ENCODE peak calls at places on chromosomes 6 and 20, in eight cellular contexts. M is CD8-positive, alpha-beta T cell; B is GM12878; L is Peyer's patch; Y is aorta; F is hepatocyte; R is naive thymus-derived CD4-positive, alpha-beta T cell; T is IMR-90. Q is an unnamed sample.

GRCh38 chr6:40722081-40722480 is 134.9 kb upstream of the LRFN2 start:
- DNase-seq in L (no peak), B (no peak), M (no peak), Y (no peak), T (no peak), R (no peak), F (peak; percentile 43), Q (no peak)

GRCh38 chr6:56954389-56955170 is at the start of gene BEND6:
- DNase-seq in L (no peak), B (no peak), T (peak; percentile 87), M (peak; percentile 15), R (peak; percentile 10), F (peak; percentile 82), Y (peak; percentile 65), Q (no peak)

GRCh38 chr6:158086054-158086705 is 81.9 kb downstream of the SERAC1 start:
- DNase-seq in F (no peak), B (no peak), R (no peak), T (peak; percentile 64), M (no peak), Y (no peak), L (no peak), Q (no peak)

GRCh38 chr6:26021350-26022165 is 59.0 kb downstream of the TRIM38 start:
- DNase-seq in R (peak; percentile 86), B (peak; percentile 90), M (peak; percentile 81), T (peak; percentile 93), L (peak; percentile 94), F (peak; percentile 96), Y (peak; percentile 97), Q (peak; percentile 93)

GRCh38 chr6:5091646-5092045 is 6.5 kb downstream of the PPP1R3G start:
- DNase-seq in R (no peak), F (no peak), B (no peak), L (no peak), T (no peak), Y (no peak), M (no peak), Q (no peak)

GRCh38 chr6:156776470-156776840 is 723 bp upstream of the ARID1B start:
- DNase-seq in Y (no peak), T (peak; percentile 44), B (no peak), F (peak; percentile 37), M (no peak), R (peak; percentile 39), L (no peak), Q (no peak)

GRCh38 chr20:50152394-50153152 is 950 bp downstream of the PEDS1 start:
- DNase-seq in Y (no peak), M (no peak), F (peak; percentile 65), L (no peak), R (no peak), T (no peak), B (no peak), Q (no peak)

GRCh38 chr20:47492284-47492683 is 9.4 kb upstream of the NCOA3 start:
- DNase-seq in Y (no peak), T (no peak), B (no peak), L (no peak), M (no peak), R (no peak), F (no peak), Q (no peak)

GRCh38 chr6:160036790-160037206 is 67.9 kb downstream of the IGF2R start:
- DNase-seq in M (no peak), B (no peak), R (no peak), Y (no peak), L (no peak), F (no peak), T (peak; percentile 87), Q (peak; percentile 27)

GRCh38 chr6:39530201-39530759 is 194.9 kb downstream of the KIF6 start:
- DNase-seq in F (peak; percentile 16), T (no peak), B (peak; percentile 94), Y (no peak), R (no peak), L (no peak), M (no peak), Q (no peak)

GRCh38 chr6:53327017-53327395 is 21.7 kb downstream of the ELOVL5 start:
- DNase-seq in Y (no peak), B (no peak), F (no peak), T (peak; percentile 24), L (no peak), M (no peak), R (no peak), Q (no peak)

GRCh38 chr20:61815176-61815575 is 250.5 kb downstream of the TAF4 start:
- DNase-seq in F (no peak), L (no peak), Y (peak; percentile 6), T (no peak), B (no peak), M (no peak), R (no peak), Q (no peak)

GRCh38 chr20:3924304-3925112 is 35.3 kb downstream of the PANK2 start:
- DNase-seq in M (no peak), Y (no peak), T (no peak), B (no peak), F (no peak), R (no peak), L (no peak), Q (no peak)

GRCh38 chr20:828987-829386 is 4.5 kb upstream of the FAM110A start:
- DNase-seq in R (no peak), T (no peak), M (no peak), F (no peak), L (peak; percentile 6), Y (no peak), B (no peak), Q (no peak)

GRCh38 chr20:30630761-30631160 is 626.7 kb upstream of the DEFB115 start:
- DNase-seq in Y (no peak), T (no peak), M (no peak), L (no peak), R (no peak), F (no peak), B (no peak), Q (no peak)

GRCh38 chr6:167987396-167987795 is 10.1 kb upstream of the KIF25 start:
- DNase-seq in F (no peak), M (no peak), R (no peak), T (no peak), Y (no peak), L (no peak), B (no peak), Q (no peak)

GRCh38 chr6:79544939-79545450 is 7.8 kb upstream of the LCA5 start:
- DNase-seq in F (peak; percentile 90), Y (peak; percentile 83), B (peak; percentile 74), M (no peak), R (no peak), T (peak; percentile 99), L (no peak), Q (peak; percentile 77)
- H3K4me3 ChIP-seq in F (no peak overlapping the region), Y (no peak overlapping the region), B (peak overlapping the region; percentile 26), M (no peak overlapping the region), R (no peak overlapping the region), T (no peak overlapping the region), L (no peak overlapping the region), Q (no peak overlapping the region)

GRCh38 chr6:99507648-99508047 is 7.6 kb downstream of the USP45 start:
- DNase-seq in F (no peak), M (no peak), R (no peak), Y (no peak), B (no peak), L (no peak), T (no peak), Q (no peak)
- H3K36me3 ChIP-seq in F (no peaks in the 10 kb centered on the region), M (no peaks in the 10 kb centered on the region), R (no peaks in the 10 kb centered on the region), Y (no peaks in the 10 kb centered on the region), B (peaks cover 12% of the 10 kb centered on the region), L (no peaks in the 10 kb centered on the region), T (peaks cover 11% of the 10 kb centered on the region), Q (peaks cover 6% of the 10 kb centered on the region)

GRCh38 chr20:23039136-23039875 is 4.2 kb downstream of the SSTR4 start:
- DNase-seq in T (no peak), M (no peak), L (no peak), F (no peak), R (no peak), Y (no peak), B (no peak), Q (no peak)
- H3K27me3 ChIP-seq in T (peaks cover 37% of the 10 kb centered on the region), M (no peaks in the 10 kb centered on the region), L (no peaks in the 10 kb centered on the region), F (peaks cover 40% of the 10 kb centered on the region), R (peaks cover 3% of the 10 kb centered on the region), Y (no peaks in the 10 kb centered on the region), B (no peaks in the 10 kb centered on the region), Q (no peaks in the 10 kb centered on the region)

GRCh38 chr6:90293319-90293937 is 3.2 kb downstream of the BACH2 start:
- DNase-seq in M (no peak), Y (no peak), T (peak; percentile 8), B (no peak), L (no peak), F (no peak), R (peak; percentile 13), Q (no peak)
- H3K4me3 ChIP-seq in M (peak overlapping the region; percentile 69), Y (no peak overlapping the region), T (no peak overlapping the region), B (no peak overlapping the region), L (no peak overlapping the region), F (no peak overlapping the region), R (peak overlapping the region; percentile 59), Q (no peak overlapping the region)

GRCh38 chr20:63591147-63591533 is 17.1 kb upstream of the HELZ2 start:
- DNase-seq in M (no peak), L (no peak), R (no peak), T (no peak), B (no peak), F (no peak), Y (no peak), Q (no peak)

GRCh38 chr20:63589261-63590217 is 15.5 kb upstream of the HELZ2 start:
- DNase-seq in Y (no peak), B (no peak), T (no peak), M (no peak), R (no peak), L (no peak), F (no peak), Q (no peak)

GRCh38 chr20:63591786-63592355 is 17.8 kb upstream of the HELZ2 start:
- DNase-seq in B (no peak), M (no peak), Y (no peak), L (no peak), R (no peak), T (no peak), F (no peak), Q (no peak)

GRCh38 chr20:63588641-63589041 is 14.6 kb upstream of the HELZ2 start:
- DNase-seq in M (no peak), L (no peak), F (no peak), Y (no peak), B (no peak), T (no peak), R (no peak), Q (no peak)

GRCh38 chr20:63590218-63591146 is 16.4 kb upstream of the HELZ2 start:
- DNase-seq in F (no peak), L (no peak), R (no peak), B (no peak), T (no peak), Y (no peak), M (no peak), Q (no peak)
- H3K36me3 ChIP-seq in F (no peaks in the 10 kb centered on the region), L (no peaks in the 10 kb centered on the region), R (peaks cover 5% of the 10 kb centered on the region), B (peaks cover 4% of the 10 kb centered on the region), T (peaks cover 44% of the 10 kb centered on the region), Y (no peaks in the 10 kb centered on the region), M (peaks cover 33% of the 10 kb centered on the region), Q (peaks cover 11% of the 10 kb centered on the region)

DNA sequence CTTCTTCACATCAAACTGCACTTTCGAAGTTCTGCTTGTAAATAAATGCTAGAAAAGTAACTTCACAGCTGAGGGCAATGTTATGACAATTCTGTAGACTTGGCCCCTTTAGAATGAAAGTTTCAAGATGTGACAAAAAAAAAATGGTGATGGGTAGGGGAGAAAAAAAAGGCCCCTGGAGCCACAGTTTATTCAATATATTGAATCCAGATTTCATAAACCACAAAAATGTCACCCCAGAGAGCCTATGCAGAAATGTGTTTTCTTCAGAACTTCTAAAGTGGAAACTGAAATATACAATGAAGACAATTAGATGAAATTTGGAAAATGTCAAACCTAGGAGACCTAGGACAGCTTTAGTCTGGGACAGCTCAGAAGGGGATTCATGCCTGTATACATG is 143.1 kb downstream of the EDN3 start:
- DNase-seq in Y (no peak), F (no peak), L (no peak), R (no peak), T (no peak), M (no peak), B (no peak), Q (no peak)
- H3K27me3 ChIP-seq in Y (no peaks in the 10 kb centered on the region), F (peaks cover 33% of the 10 kb centered on the region), L (no peaks in the 10 kb centered on the region), R (no peaks in the 10 kb centered on the region), T (no peaks in the 10 kb centered on the region), M (no peaks in the 10 kb centered on the region), B (peaks cover 2% of the 10 kb centered on the region), Q (no peaks in the 10 kb centered on the region)